ENCODE peak calls at places on chromosome 19, in eight cellular contexts. K is A549, N is DND-41, V is neural progenitor cell, F is endothelial cell of umbilical vein, B is GM23248, Y is hepatocyte, X is HepG2. Q is an unnamed sample.

GRCh38 chr19:37699057-37699456 is 20.5 kb downstream of the ZNF607 start:
- DNase-seq in F (no peak), B (no peak), N (no peak), X (peak), K (no peak), Y (no peak), V (no peak), Q (no peak)

GRCh38 chr19:4295972-4296771 is 6.0 kb downstream of the TMIGD2 start:
- DNase-seq in N (peak), F (peak), B (no peak), K (no peak), X (no peak), Y (no peak), V (no peak), Q (no peak)

GRCh38 chr19:11145147-11145924 is 10.2 kb downstream of the SPC24 start:
- DNase-seq in K (no peak), V (no peak), N (no peak), F (no peak), Y (no peak), B (no peak), X (no peak), Q (no peak)

GRCh38 chr19:35766571-35767104 is 8.7 kb downstream of the PROSER3 start:
- DNase-seq in Y (no peak), F (no peak), X (no peak), V (no peak), B (no peak), N (no peak), K (no peak), Q (no peak)

GRCh38 chr19:52351512-52351911 is 15.5 kb downstream of the ZNF610 start:
- DNase-seq in V (peak), N (peak), K (no peak), Y (no peak), F (no peak), X (no peak), B (no peak), Q (no peak)

GRCh38 chr19:17058236-17058635 is 17.0 kb downstream of the HAUS8 start:
- DNase-seq in B (peak), Y (no peak), N (no peak), V (no peak), K (no peak), X (no peak), F (no peak), Q (peak)

GRCh38 chr19:45404557-45405434 is at the start of gene PPP1R13L:
- DNase-seq in K (peak), X (peak), N (peak), Y (peak), F (peak), V (peak), B (no peak), Q (no peak)

GRCh38 chr19:14559916-14560775 is 11.7 kb downstream of the NDUFB7 start:
- DNase-seq in K (no peak), V (no peak), X (no peak), N (no peak), B (no peak), Y (no peak), F (no peak), Q (no peak)

GRCh38 chr19:50639121-50640112 is at the start of gene SYT3:
- DNase-seq in X (no peak), N (peak), B (peak), Y (peak), K (peak), F (no peak), V (peak), Q (no peak)

GRCh38 chr19:3807574-3808354 is 21.6 kb upstream of the MATK start:
- DNase-seq in X (no peak), B (no peak), K (no peak), N (no peak), V (no peak), F (no peak), Y (no peak), Q (no peak)

GRCh38 chr19:3319643-3320353 is 46.6 kb upstream of the NFIC start:
- DNase-seq in X (no peak), F (no peak), V (no peak), Y (no peak), K (no peak), B (peak), N (no peak), Q (no peak)

GRCh38 chr19:53045536-53045935 is 996 bp downstream of the ERVV-2 start:
- DNase-seq in B (no peak), K (no peak), V (no peak), Y (no peak), N (no peak), F (no peak), X (no peak), Q (no peak)

GRCh38 chr19:6652214-6653094 is 17.5 kb downstream of the TNFSF14 start:
- DNase-seq in B (no peak), K (no peak), F (no peak), X (no peak), V (no peak), Y (no peak), N (no peak), Q (no peak)

GRCh38 chr19:3397266-3398022 is 31.1 kb downstream of the NFIC start:
- DNase-seq in K (peak), N (no peak), F (no peak), V (peak), B (peak), Y (no peak), X (peak), Q (peak)

GRCh38 chr19:35045667-35046300 is 4.3 kb downstream of the HPN start:
- DNase-seq in X (no peak), Y (peak), B (peak), V (peak), F (peak), K (peak), N (peak), Q (peak)

GRCh38 chr19:4213116-4213515 is 16.2 kb upstream of the EBI3 start:
- DNase-seq in Y (no peak), F (no peak), B (no peak), K (no peak), X (no peak), N (no peak), V (no peak), Q (no peak)

GRCh38 chr19:39413269-39413902 is 917 bp downstream of the PLEKHG2 start:
- DNase-seq in N (peak), Y (peak), K (peak), B (peak), F (peak), X (no peak), V (peak), Q (peak)

GRCh38 chr19:47005873-47006272 is 13.8 kb upstream of the NPAS1 start:
- DNase-seq in F (no peak), B (no peak), K (peak), X (peak), N (peak), Y (no peak), V (no peak), Q (no peak)

GRCh38 chr19:44653343-44653742 is 9.6 kb downstream of the PVR start:
- DNase-seq in Y (no peak), B (no peak), V (no peak), K (no peak), N (no peak), F (no peak), X (no peak), Q (no peak)

GRCh38 chr19:4449022-4449825 is 8.4 kb downstream of the UBXN6 start:
- DNase-seq in B (no peak), K (no peak), V (no peak), Y (no peak), F (no peak), N (no peak), X (no peak), Q (no peak)

GRCh38 chr19:18422530-18423191 is 3.5 kb downstream of the SSBP4 start:
- DNase-seq in X (no peak), B (no peak), V (no peak), N (peak), Y (no peak), F (no peak), K (no peak), Q (no peak)

GRCh38 chr19:45717983-45718650 is 12.6 kb downstream of the FBXO46 start:
- DNase-seq in F (no peak), Y (peak), K (no peak), X (no peak), B (no peak), V (peak), N (no peak), Q (peak)

GRCh38 chr19:52997975-52998374 is 15.7 kb upstream of the ERVV-1 start:
- DNase-seq in B (no peak), V (no peak), K (no peak), N (no peak), F (no peak), Y (no peak), X (no peak), Q (no peak)

GRCh38 chr19:33905473-33905936 is 108.8 kb downstream of the KCTD15 start:
- DNase-seq in K (no peak), N (no peak), Y (peak), F (peak), X (no peak), B (no peak), V (peak), Q (no peak)

GRCh38 chr19:44530777-44531176 is 1.3 kb upstream of the CEACAM20 start:
- DNase-seq in X (no peak), K (no peak), Y (no peak), N (no peak), B (peak), V (no peak), F (peak), Q (no peak)

GRCh38 chr19:44141191-44142013 is at the start of gene ZNF234:
- DNase-seq in K (peak), V (peak), F (peak), B (peak), N (peak), Y (peak), X (peak), Q (peak)

GRCh38 chr19:402786-403185 is 6.2 kb downstream of the C2CD4C start:
- DNase-seq in F (no peak), K (no peak), N (no peak), B (no peak), V (no peak), Y (no peak), X (no peak), Q (no peak)

GRCh38 chr19:5607318-5608270 is 15.0 kb downstream of the SAFB2 start:
- DNase-seq in K (no peak), V (no peak), X (no peak), B (no peak), Y (no peak), N (no peak), F (no peak), Q (no peak)

GRCh38 chr19:6238643-6239281 is 41.0 kb downstream of the MLLT1 start:
- DNase-seq in F (no peak), V (no peak), K (no peak), X (no peak), B (peak), N (no peak), Y (no peak), Q (no peak)

DNA sequence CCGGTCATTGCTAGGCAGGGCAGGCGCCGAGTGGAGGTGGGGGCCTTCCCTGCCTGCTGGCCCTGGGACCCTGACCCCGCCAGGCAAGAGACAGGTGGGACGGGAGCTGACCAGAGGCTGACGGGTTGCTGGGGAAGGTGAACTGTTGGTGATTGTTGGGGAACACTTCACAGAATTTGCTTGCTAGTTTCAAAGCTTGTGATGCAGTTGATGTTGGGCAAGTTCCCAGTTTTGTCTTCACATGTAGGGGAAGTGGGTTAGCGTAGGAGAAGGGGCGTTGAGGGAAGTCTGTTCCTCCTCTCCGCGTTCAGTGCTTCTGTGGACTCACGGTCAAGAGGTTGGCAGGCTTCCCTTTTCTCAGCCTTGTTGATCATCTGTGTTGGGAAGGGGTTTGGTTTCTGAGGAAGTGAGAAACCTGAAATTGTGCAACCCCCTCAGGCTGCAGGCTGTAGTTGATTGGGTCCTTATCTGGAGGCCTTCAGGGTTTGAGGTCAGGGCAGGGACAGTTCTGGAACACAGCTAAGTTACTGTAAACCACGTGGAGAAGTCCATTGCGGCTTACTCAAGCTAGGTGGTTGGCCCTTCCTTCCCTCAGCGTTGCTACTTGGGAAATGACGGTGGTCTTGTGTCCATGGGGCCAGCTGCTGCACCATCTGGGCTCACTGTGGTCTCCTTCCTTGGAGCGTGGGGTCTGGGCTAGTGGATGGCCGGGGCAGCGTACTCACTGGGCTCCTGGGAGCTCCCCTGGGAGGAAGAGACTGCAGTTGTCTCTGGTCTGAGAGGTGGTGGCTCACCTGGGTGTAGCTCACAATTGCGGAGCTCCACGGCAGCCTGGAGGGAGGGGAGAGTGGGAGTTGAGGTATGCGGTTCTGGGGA is 7.5 kb downstream of the RPS9 start:
- DNase-seq in X (peak), N (peak), K (peak), Y (peak), F (peak), V (no peak), B (peak), Q (peak)
- H3K4me2 ChIP-seq in X (peak), N (no peak), K (peak), Y (peak), F (no peak), V (no peak), B (no peak), Q (no peak)

GRCh38 chr19:9916719-9917118 is 19.6 kb downstream of the OLFM2 start:
- DNase-seq in K (no peak), B (no peak), F (no peak), X (no peak), V (no peak), N (no peak), Y (no peak), Q (no peak)

GRCh38 chr19:9914315-9915207 is 21.8 kb downstream of the OLFM2 start:
- DNase-seq in X (peak), V (peak), B (peak), N (peak), K (peak), F (peak), Y (peak), Q (peak)

GRCh38 chr19:9914001-9914314 is 22.4 kb downstream of the OLFM2 start:
- DNase-seq in N (no peak), X (no peak), B (no peak), K (no peak), F (no peak), V (peak), Y (no peak), Q (no peak)

GRCh38 chr19:9913237-9914000 is 22.9 kb downstream of the OLFM2 start:
- DNase-seq in Y (peak), B (peak), F (no peak), N (no peak), V (peak), K (no peak), X (no peak), Q (peak)

DNA sequence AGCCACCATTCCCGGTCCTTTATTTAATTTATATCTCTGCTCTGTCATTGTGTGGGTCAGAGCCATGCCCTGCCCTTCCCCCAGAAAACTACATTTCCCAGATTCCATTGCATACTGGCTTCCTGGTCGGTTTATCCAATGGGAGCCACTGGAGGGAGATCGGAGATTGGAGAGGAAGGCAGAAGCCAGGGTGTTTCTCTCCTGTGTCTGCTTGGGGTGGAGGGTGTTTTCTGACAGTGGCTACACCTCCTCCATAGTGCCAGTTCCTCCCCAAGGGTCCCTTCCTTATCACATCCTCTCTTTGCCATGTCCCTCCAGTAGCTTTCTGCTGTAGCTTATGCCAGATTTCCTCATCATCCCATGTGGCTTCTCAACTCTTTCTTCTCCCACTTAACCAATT is 19.0 kb downstream of the OLFM2 start:
- DNase-seq in Y (peak), X (peak), K (peak), V (peak), F (peak), N (peak), B (peak), Q (peak)
- H3K4me2 ChIP-seq in Y (no peak), X (peak), K (peak), V (no peak), F (no peak), N (no peak), B (no peak), Q (no peak)

GRCh38 chr19:1907563-1908363 is 2.6 kb downstream of the ADAT3 start:
- DNase-seq in F (no peak), Y (peak), N (no peak), K (no peak), X (peak), B (peak), V (no peak), Q (no peak)

GRCh38 chr19:1911995-1912394 is 6.8 kb downstream of the ADAT3 start:
- DNase-seq in K (no peak), F (no peak), Y (no peak), X (no peak), V (no peak), B (no peak), N (no peak), Q (no peak)

GRCh38 chr19:1908364-1908678 is 3.1 kb downstream of the ADAT3 start:
- DNase-seq in X (no peak), Y (no peak), K (no peak), B (no peak), N (no peak), F (no peak), V (no peak), Q (no peak)

GRCh38 chr19:1911098-1911497 is 5.9 kb downstream of the ADAT3 start:
- DNase-seq in N (no peak), B (no peak), K (no peak), V (no peak), Y (no peak), F (no peak), X (no peak), Q (no peak)

DNA sequence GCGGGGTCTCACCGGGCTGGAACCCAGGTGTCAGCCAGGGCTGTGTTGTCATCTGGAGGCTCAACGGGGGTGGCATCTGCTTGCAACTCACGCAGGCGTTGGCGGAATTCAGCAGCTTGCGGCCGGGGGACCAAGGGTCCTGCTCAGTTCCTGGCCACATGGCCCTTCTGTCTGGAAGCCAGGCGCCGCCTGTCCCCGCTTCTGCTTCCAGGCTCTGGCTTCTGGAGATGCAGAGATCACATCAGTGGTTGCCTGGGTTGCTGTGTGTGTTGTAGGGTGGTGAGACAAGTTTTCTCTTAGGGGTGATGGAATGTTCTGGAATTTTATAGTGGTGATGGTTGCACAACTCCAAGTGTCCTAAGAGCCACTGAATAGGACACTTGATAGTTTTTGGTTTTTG is 5.0 kb downstream of the ADAT3 start:
- DNase-seq in F (no peak), K (no peak), X (no peak), V (no peak), N (no peak), Y (no peak), B (peak), Q (peak)
- H3K4me2 ChIP-seq in F (no peak), K (no peak), X (no peak), V (no peak), N (no peak), Y (no peak), B (no peak), Q (no peak)

DNA sequence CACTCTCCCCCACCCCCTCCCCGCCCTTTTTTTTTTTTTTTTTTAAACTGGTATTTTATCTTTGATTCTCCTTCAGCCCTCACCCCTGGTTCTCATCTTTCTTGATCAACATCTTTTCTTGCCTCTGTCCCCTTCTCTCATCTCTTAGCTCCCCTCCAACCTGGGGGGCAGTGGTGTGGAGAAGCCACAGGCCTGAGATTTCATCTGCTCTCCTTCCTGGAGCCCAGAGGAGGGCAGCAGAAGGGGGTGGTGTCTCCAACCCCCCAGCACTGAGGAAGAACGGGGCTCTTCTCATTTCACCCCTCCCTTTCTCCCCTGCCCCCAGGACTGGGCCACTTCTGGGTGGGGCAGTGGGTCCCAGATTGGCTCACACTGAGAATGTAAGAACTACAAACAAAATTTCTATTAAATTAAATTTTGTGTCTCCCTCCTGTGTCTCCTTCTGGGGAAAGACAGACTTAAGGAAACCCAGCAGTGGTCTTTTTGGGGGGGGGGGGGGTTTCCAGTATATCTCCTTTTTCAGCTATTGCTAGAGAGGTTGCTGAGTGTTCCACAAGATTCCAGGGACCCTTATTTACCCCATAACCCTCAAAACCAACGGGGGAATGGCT is 1.5 kb upstream of the RAD23A start:
- DNase-seq in K (no peak), X (no peak), Y (no peak), B (no peak), N (no peak), F (no peak), V (no peak), Q (no peak)
- H3K4me2 ChIP-seq in K (no peak), X (no peak), Y (peak), B (no peak), N (peak), F (no peak), V (no peak), Q (no peak)

DNA sequence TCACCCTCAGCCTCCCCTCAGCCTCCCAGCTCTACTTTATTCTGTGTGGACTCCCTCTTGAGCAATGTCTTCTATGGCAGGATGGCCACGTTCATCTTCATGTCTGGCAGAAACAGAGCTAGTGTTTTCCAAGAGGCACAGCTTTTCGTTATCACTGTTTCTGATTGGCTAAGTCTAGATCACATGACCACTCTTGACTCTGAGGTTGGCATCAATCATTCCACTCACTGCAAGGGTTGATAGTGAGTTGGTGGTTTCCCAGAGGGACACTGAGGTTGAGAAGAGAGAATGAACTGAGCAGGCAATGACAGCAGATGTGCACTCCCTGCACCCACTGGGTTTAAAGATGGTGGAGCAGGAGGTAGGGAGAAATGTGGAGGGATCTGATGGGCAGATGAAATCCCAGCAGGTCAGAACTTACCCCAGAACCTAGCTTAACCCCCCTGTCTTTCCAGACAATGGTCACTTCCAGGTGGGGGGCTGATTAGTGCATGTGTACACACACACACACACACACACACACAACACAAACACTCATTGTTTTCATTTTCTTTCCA is 26.3 kb upstream of the UQCRFS1 start:
- DNase-seq in N (no peak), B (no peak), X (no peak), V (no peak), K (no peak), Y (no peak), F (no peak), Q (no peak)
- H3K4me2 ChIP-seq in N (no peak), B (no peak), X (no peak), V (no peak), K (no peak), Y (no peak), F (no peak), Q (no peak)

Q was measured in mesenchymal stem cell.